ENCODE peak calls at places on chromosomes 3 and 15, in ten cellular contexts. One of them, this sample, is unnamed. For H3K4me1, the result is how much of the 10 kb centered on the place peaks cover.

GRCh38 chr15:89472785-89473256 is 23.6 kb downstream of the RHCG start:
- DNase-seq in BE2C: peak
- DNase-seq in GM23338: peak
- DNase-seq in mucosa of descending colon: peak
- DNase-seq in GM12878: no peak
- DNase-seq in testis: peak
- DNase-seq in tibial artery: peak
- DNase-seq in RWPE2: no peak
- DNase-seq in psoas muscle: no peak
- DNase-seq in HCT116: peak
- DNase-seq in this sample: peak

GRCh38 chr3:183394150-183394549 is 34.3 kb downstream of the MCF2L2 start:
- DNase-seq in psoas muscle: no peak
- DNase-seq in HCT116: no peak
- DNase-seq in GM23338: no peak
- DNase-seq in tibial artery: no peak
- DNase-seq in BE2C: peak
- DNase-seq in GM12878: no peak
- DNase-seq in RWPE2: no peak
- DNase-seq in mucosa of descending colon: no peak
- DNase-seq in testis: no peak
- DNase-seq in this sample: peak

GRCh38 chr15:30865257-30865656 is 38.5 kb upstream of the FAN1 start:
- DNase-seq in GM12878: no peak
- DNase-seq in tibial artery: no peak
- DNase-seq in testis: no peak
- DNase-seq in GM23338: no peak
- DNase-seq in HCT116: no peak
- DNase-seq in BE2C: no peak
- DNase-seq in mucosa of descending colon: no peak
- DNase-seq in RWPE2: no peak
- DNase-seq in psoas muscle: no peak
- DNase-seq in this sample: no peak

GRCh38 chr3:60841355-60841754 is 409.9 kb downstream of the FHIT start:
- DNase-seq in testis: no peak
- DNase-seq in psoas muscle: no peak
- DNase-seq in GM23338: no peak
- DNase-seq in tibial artery: no peak
- DNase-seq in mucosa of descending colon: no peak
- DNase-seq in RWPE2: no peak
- DNase-seq in BE2C: no peak
- DNase-seq in GM12878: no peak
- DNase-seq in HCT116: no peak
- DNase-seq in this sample: peak

GRCh38 chr3:142844339-142844977 is 44.4 kb downstream of the PCOLCE2 start:
- DNase-seq in mucosa of descending colon: no peak
- DNase-seq in RWPE2: no peak
- DNase-seq in BE2C: no peak
- DNase-seq in tibial artery: no peak
- DNase-seq in psoas muscle: no peak
- DNase-seq in testis: no peak
- DNase-seq in HCT116: peak
- DNase-seq in GM12878: no peak
- DNase-seq in GM23338: peak
- DNase-seq in this sample: peak

GRCh38 chr3:117853923-117854322 is 1144.3 kb downstream of the TUSC7 start:
- DNase-seq in BE2C: peak
- DNase-seq in testis: no peak
- DNase-seq in tibial artery: no peak
- DNase-seq in HCT116: no peak
- DNase-seq in mucosa of descending colon: no peak
- DNase-seq in RWPE2: no peak
- DNase-seq in psoas muscle: no peak
- DNase-seq in GM23338: no peak
- DNase-seq in GM12878: no peak
- DNase-seq in this sample: no peak

GRCh38 chr3:113746955-113747718 is at the start of gene ATP6V1A:
- DNase-seq in GM12878: no peak
- DNase-seq in psoas muscle: peak
- DNase-seq in HCT116: no peak
- DNase-seq in testis: peak
- DNase-seq in GM23338: peak
- DNase-seq in RWPE2: peak
- DNase-seq in BE2C: peak
- DNase-seq in mucosa of descending colon: peak
- DNase-seq in tibial artery: peak
- DNase-seq in this sample: peak

GRCh38 chr15:95266481-95267061 is 1035.2 kb downstream of the MCTP2 start:
- DNase-seq in RWPE2: no peak
- DNase-seq in testis: peak
- DNase-seq in HCT116: no peak
- DNase-seq in BE2C: no peak
- DNase-seq in GM23338: no peak
- DNase-seq in GM12878: no peak
- DNase-seq in tibial artery: no peak
- DNase-seq in psoas muscle: no peak
- DNase-seq in mucosa of descending colon: no peak
- DNase-seq in this sample: no peak

GRCh38 chr3:145035682-145036081 is 1064.1 kb downstream of the DIPK2A start:
- DNase-seq in RWPE2: no peak
- DNase-seq in GM23338: no peak
- DNase-seq in BE2C: no peak
- DNase-seq in HCT116: no peak
- DNase-seq in testis: no peak
- DNase-seq in tibial artery: no peak
- DNase-seq in psoas muscle: no peak
- DNase-seq in mucosa of descending colon: no peak
- DNase-seq in GM12878: no peak
- DNase-seq in this sample: no peak

GRCh38 chr3:122984007-122984406 is 43.6 kb downstream of the SEMA5B start:
- DNase-seq in HCT116: no peak
- DNase-seq in testis: no peak
- DNase-seq in psoas muscle: no peak
- DNase-seq in RWPE2: no peak
- DNase-seq in mucosa of descending colon: no peak
- DNase-seq in GM12878: no peak
- DNase-seq in tibial artery: no peak
- DNase-seq in BE2C: no peak
- DNase-seq in GM23338: peak
- DNase-seq in this sample: no peak

GRCh38 chr3:10520118-10520517 is 14.7 kb upstream of the ATP2B2 start:
- DNase-seq in tibial artery: no peak
- DNase-seq in GM23338: no peak
- DNase-seq in RWPE2: no peak
- DNase-seq in mucosa of descending colon: no peak
- DNase-seq in GM12878: no peak
- DNase-seq in testis: peak
- DNase-seq in psoas muscle: no peak
- DNase-seq in HCT116: no peak
- DNase-seq in BE2C: no peak
- DNase-seq in this sample: no peak

GRCh38 chr3:175066617-175067415 is 207.7 kb downstream of the NAALADL2 start:
- DNase-seq in GM12878: no peak
- DNase-seq in BE2C: no peak
- DNase-seq in tibial artery: no peak
- DNase-seq in RWPE2: no peak
- DNase-seq in testis: no peak
- DNase-seq in GM23338: no peak
- DNase-seq in mucosa of descending colon: no peak
- DNase-seq in psoas muscle: no peak
- DNase-seq in HCT116: no peak
- DNase-seq in this sample: no peak

GRCh38 chr15:82585072-82585471 is 44.8 kb upstream of the RPS17 start:
- DNase-seq in RWPE2: no peak
- DNase-seq in GM12878: no peak
- DNase-seq in tibial artery: no peak
- DNase-seq in BE2C: no peak
- DNase-seq in testis: no peak
- DNase-seq in psoas muscle: no peak
- DNase-seq in mucosa of descending colon: no peak
- DNase-seq in HCT116: no peak
- DNase-seq in GM23338: peak
- DNase-seq in this sample: no peak

GRCh38 chr3:81723732-81724313 is 37.6 kb downstream of the GBE1 start:
- DNase-seq in testis: no peak
- DNase-seq in BE2C: peak
- DNase-seq in psoas muscle: no peak
- DNase-seq in mucosa of descending colon: no peak
- DNase-seq in tibial artery: no peak
- DNase-seq in HCT116: no peak
- DNase-seq in GM12878: no peak
- DNase-seq in RWPE2: no peak
- DNase-seq in GM23338: no peak
- DNase-seq in this sample: no peak

GRCh38 chr3:33231755-33232465 is 13.3 kb upstream of the SUSD5 start:
- DNase-seq in GM23338: peak
- DNase-seq in tibial artery: no peak
- DNase-seq in testis: no peak
- DNase-seq in GM12878: no peak
- DNase-seq in BE2C: no peak
- DNase-seq in psoas muscle: no peak
- DNase-seq in RWPE2: no peak
- DNase-seq in mucosa of descending colon: no peak
- DNase-seq in HCT116: no peak
- DNase-seq in this sample: no peak

DNA sequence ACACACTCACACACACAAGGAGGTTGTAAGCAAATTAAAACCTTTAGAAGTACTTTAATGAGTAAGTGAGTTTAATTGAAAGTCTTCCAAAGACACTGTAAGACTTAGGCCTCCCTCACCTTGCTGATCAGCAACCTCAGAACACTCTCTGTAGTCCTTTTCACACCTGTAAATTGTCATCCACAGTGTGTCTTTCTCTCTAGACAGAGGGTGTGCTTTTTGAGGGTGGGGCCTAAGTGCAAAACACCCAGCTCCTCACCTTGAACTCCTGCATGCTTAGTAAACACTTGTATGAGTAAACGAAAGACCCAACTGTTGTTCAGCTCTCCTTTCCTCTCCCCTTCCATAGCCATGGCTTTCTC is 183.2 kb upstream of the IL12A start:
- DNase-seq in psoas muscle: no peak
- DNase-seq in RWPE2: no peak
- DNase-seq in GM23338: no peak
- DNase-seq in HCT116: no peak
- DNase-seq in BE2C: no peak
- DNase-seq in mucosa of descending colon: no peak
- DNase-seq in testis: no peak
- DNase-seq in GM12878: no peak
- DNase-seq in tibial artery: no peak
- DNase-seq in this sample: no peak
- TF ChIP-seq CTCF in psoas muscle: no peak
- TF ChIP-seq CTCF in RWPE2: peak
- TF ChIP-seq CTCF in GM23338: no peak
- TF ChIP-seq CTCF in HCT116: no peak
- TF ChIP-seq CTCF in BE2C: no peak
- TF ChIP-seq CTCF in mucosa of descending colon: no peak
- TF ChIP-seq CTCF in testis: no peak
- TF ChIP-seq CTCF in GM12878: no peak
- TF ChIP-seq CTCF in tibial artery: no peak
- TF ChIP-seq CTCF in this sample: no peak

GRCh38 chr15:76313731-76314130 is 2.5 kb upstream of the ETFA start:
- DNase-seq in psoas muscle: no peak
- DNase-seq in mucosa of descending colon: no peak
- DNase-seq in GM12878: no peak
- DNase-seq in testis: no peak
- DNase-seq in RWPE2: no peak
- DNase-seq in GM23338: no peak
- DNase-seq in BE2C: no peak
- DNase-seq in tibial artery: no peak
- DNase-seq in HCT116: no peak
- DNase-seq in this sample: no peak
- H3K4me1 ChIP-seq in psoas muscle: under half
- H3K4me1 ChIP-seq in mucosa of descending colon: under half
- H3K4me1 ChIP-seq in GM12878: under half
- H3K4me1 ChIP-seq in testis: under half
- H3K4me1 ChIP-seq in RWPE2: under half
- H3K4me1 ChIP-seq in GM23338: under half
- H3K4me1 ChIP-seq in BE2C: under half
- H3K4me1 ChIP-seq in tibial artery: under half
- H3K4me1 ChIP-seq in HCT116: under half
- H3K4me1 ChIP-seq in this sample: under half

GRCh38 chr3:105353485-105354161 is 13.1 kb upstream of the ALCAM start:
- DNase-seq in psoas muscle: peak
- DNase-seq in tibial artery: peak
- DNase-seq in BE2C: no peak
- DNase-seq in GM23338: peak
- DNase-seq in GM12878: no peak
- DNase-seq in mucosa of descending colon: no peak
- DNase-seq in HCT116: no peak
- DNase-seq in testis: peak
- DNase-seq in RWPE2: no peak
- DNase-seq in this sample: no peak

GRCh38 chr3:105355355-105356063 is 11.2 kb upstream of the ALCAM start:
- DNase-seq in psoas muscle: no peak
- DNase-seq in testis: no peak
- DNase-seq in BE2C: peak
- DNase-seq in GM12878: no peak
- DNase-seq in mucosa of descending colon: no peak
- DNase-seq in tibial artery: no peak
- DNase-seq in HCT116: no peak
- DNase-seq in RWPE2: no peak
- DNase-seq in GM23338: no peak
- DNase-seq in this sample: no peak

GRCh38 chr3:105356988-105357387 is 9.7 kb upstream of the ALCAM start:
- DNase-seq in HCT116: no peak
- DNase-seq in GM12878: no peak
- DNase-seq in mucosa of descending colon: no peak
- DNase-seq in testis: no peak
- DNase-seq in GM23338: no peak
- DNase-seq in RWPE2: no peak
- DNase-seq in tibial artery: no peak
- DNase-seq in BE2C: peak
- DNase-seq in psoas muscle: no peak
- DNase-seq in this sample: no peak

GRCh38 chr3:105352976-105353375 is 13.7 kb upstream of the ALCAM start:
- DNase-seq in mucosa of descending colon: no peak
- DNase-seq in HCT116: no peak
- DNase-seq in psoas muscle: no peak
- DNase-seq in GM23338: no peak
- DNase-seq in BE2C: no peak
- DNase-seq in tibial artery: no peak
- DNase-seq in GM12878: no peak
- DNase-seq in RWPE2: no peak
- DNase-seq in testis: no peak
- DNase-seq in this sample: no peak

GRCh38 chr3:105354429-105354828 is 12.3 kb upstream of the ALCAM start:
- DNase-seq in BE2C: no peak
- DNase-seq in RWPE2: no peak
- DNase-seq in GM23338: peak
- DNase-seq in mucosa of descending colon: no peak
- DNase-seq in psoas muscle: no peak
- DNase-seq in tibial artery: no peak
- DNase-seq in HCT116: no peak
- DNase-seq in GM12878: no peak
- DNase-seq in testis: no peak
- DNase-seq in this sample: no peak
- H3K4me3 ChIP-seq in BE2C: no peak
- H3K4me3 ChIP-seq in RWPE2: no peak
- H3K4me3 ChIP-seq in GM23338: peak
- H3K4me3 ChIP-seq in mucosa of descending colon: no peak
- H3K4me3 ChIP-seq in psoas muscle: peak
- H3K4me3 ChIP-seq in tibial artery: no peak
- H3K4me3 ChIP-seq in HCT116: no peak
- H3K4me3 ChIP-seq in GM12878: no peak
- H3K4me3 ChIP-seq in testis: peak
- H3K4me3 ChIP-seq in this sample: no peak

GRCh38 chr3:185488465-185488864 is 10.4 kb downstream of the TMEM41A start:
- DNase-seq in testis: no peak
- DNase-seq in GM23338: no peak
- DNase-seq in psoas muscle: no peak
- DNase-seq in HCT116: no peak
- DNase-seq in tibial artery: no peak
- DNase-seq in RWPE2: no peak
- DNase-seq in GM12878: no peak
- DNase-seq in BE2C: no peak
- DNase-seq in mucosa of descending colon: no peak
- DNase-seq in this sample: no peak
- TF ChIP-seq CTCF in testis: no peak
- TF ChIP-seq CTCF in GM23338: no peak
- TF ChIP-seq CTCF in psoas muscle: no peak
- TF ChIP-seq CTCF in HCT116: no peak
- TF ChIP-seq CTCF in tibial artery: no peak
- TF ChIP-seq CTCF in RWPE2: no peak
- TF ChIP-seq CTCF in GM12878: no peak
- TF ChIP-seq CTCF in BE2C: no peak
- TF ChIP-seq CTCF in mucosa of descending colon: no peak
- TF ChIP-seq CTCF in this sample: no peak

This sample was measured in Caco-2.